ENCODE peak calls at places on chromosomes 1 and 21, in ten cellular contexts. One of them, this sample, is unnamed.

GRCh38 chr1:94246692-94247145 is 9.3 kb upstream of the ARHGAP29 start:
- DNase-seq in HuH-7.5: no peak
- DNase-seq in ACHN: peak
- DNase-seq in iris pigment epithelial cell: no peak
- DNase-seq in activated CD4-positive, alpha-beta T cell treated with anti-CD3 and anti-CD28 coated beads, Interleukin-2, amount 50 U/mL, for 48 hours: no peak
- DNase-seq in activated T-helper 1 cell treated with Interleukin-2 at 50 U/mL for 16 hours: no peak
- DNase-seq in GM13976: no peak
- DNase-seq in fibroblast of lung: no peak
- DNase-seq in stimulated activated CD8-positive, alpha-beta memory T cell treated with anti-CD3 and anti-CD28 coated beads, Interleukin-15, amount 100 ng/mL, for 24 hours: no peak
- DNase-seq in tibial nerve: no peak
- DNase-seq in this sample: no peak

GRCh38 chr1:33433509-33434362 is 2.8 kb upstream of the PHC2 start:
- DNase-seq in HuH-7.5: no peak
- DNase-seq in ACHN: peak
- DNase-seq in iris pigment epithelial cell: peak
- DNase-seq in activated CD4-positive, alpha-beta T cell treated with anti-CD3 and anti-CD28 coated beads, Interleukin-2, amount 50 U/mL, for 48 hours: no peak
- DNase-seq in activated T-helper 1 cell treated with Interleukin-2 at 50 U/mL for 16 hours: no peak
- DNase-seq in GM13976: no peak
- DNase-seq in fibroblast of lung: peak
- DNase-seq in stimulated activated CD8-positive, alpha-beta memory T cell treated with anti-CD3 and anti-CD28 coated beads, Interleukin-15, amount 100 ng/mL, for 24 hours: no peak
- DNase-seq in tibial nerve: peak
- DNase-seq in this sample: no peak

GRCh38 chr1:50531027-50531426 is 107.8 kb upstream of the DMRTA2 start:
- DNase-seq in HuH-7.5: no peak
- DNase-seq in ACHN: no peak
- DNase-seq in iris pigment epithelial cell: no peak
- DNase-seq in activated CD4-positive, alpha-beta T cell treated with anti-CD3 and anti-CD28 coated beads, Interleukin-2, amount 50 U/mL, for 48 hours: no peak
- DNase-seq in activated T-helper 1 cell treated with Interleukin-2 at 50 U/mL for 16 hours: no peak
- DNase-seq in GM13976: no peak
- DNase-seq in fibroblast of lung: no peak
- DNase-seq in stimulated activated CD8-positive, alpha-beta memory T cell treated with anti-CD3 and anti-CD28 coated beads, Interleukin-15, amount 100 ng/mL, for 24 hours: no peak
- DNase-seq in tibial nerve: no peak
- DNase-seq in this sample: no peak

GRCh38 chr1:171472183-171472647 is 13.1 kb upstream of the PRRC2C start:
- DNase-seq in HuH-7.5: no peak
- DNase-seq in ACHN: peak
- DNase-seq in iris pigment epithelial cell: no peak
- DNase-seq in activated CD4-positive, alpha-beta T cell treated with anti-CD3 and anti-CD28 coated beads, Interleukin-2, amount 50 U/mL, for 48 hours: no peak
- DNase-seq in activated T-helper 1 cell treated with Interleukin-2 at 50 U/mL for 16 hours: no peak
- DNase-seq in GM13976: no peak
- DNase-seq in fibroblast of lung: no peak
- DNase-seq in stimulated activated CD8-positive, alpha-beta memory T cell treated with anti-CD3 and anti-CD28 coated beads, Interleukin-15, amount 100 ng/mL, for 24 hours: no peak
- DNase-seq in tibial nerve: no peak
- DNase-seq in this sample: no peak

GRCh38 chr1:200237066-200237465 is 172.8 kb downstream of the ZNF281 start:
- DNase-seq in HuH-7.5: no peak
- DNase-seq in ACHN: no peak
- DNase-seq in iris pigment epithelial cell: no peak
- DNase-seq in activated CD4-positive, alpha-beta T cell treated with anti-CD3 and anti-CD28 coated beads, Interleukin-2, amount 50 U/mL, for 48 hours: no peak
- DNase-seq in activated T-helper 1 cell treated with Interleukin-2 at 50 U/mL for 16 hours: no peak
- DNase-seq in GM13976: no peak
- DNase-seq in fibroblast of lung: no peak
- DNase-seq in stimulated activated CD8-positive, alpha-beta memory T cell treated with anti-CD3 and anti-CD28 coated beads, Interleukin-15, amount 100 ng/mL, for 24 hours: no peak
- DNase-seq in tibial nerve: no peak
- DNase-seq in this sample: no peak

GRCh38 chr21:33289199-33289819 is 23.1 kb downstream of the IL10RB start:
- DNase-seq in HuH-7.5: no peak
- DNase-seq in ACHN: no peak
- DNase-seq in iris pigment epithelial cell: peak
- DNase-seq in activated CD4-positive, alpha-beta T cell treated with anti-CD3 and anti-CD28 coated beads, Interleukin-2, amount 50 U/mL, for 48 hours: no peak
- DNase-seq in activated T-helper 1 cell treated with Interleukin-2 at 50 U/mL for 16 hours: no peak
- DNase-seq in GM13976: no peak
- DNase-seq in fibroblast of lung: no peak
- DNase-seq in stimulated activated CD8-positive, alpha-beta memory T cell treated with anti-CD3 and anti-CD28 coated beads, Interleukin-15, amount 100 ng/mL, for 24 hours: no peak
- DNase-seq in tibial nerve: no peak
- DNase-seq in this sample: no peak

GRCh38 chr1:34786521-34787325 is 5.7 kb downstream of the GJB3 start:
- DNase-seq in HuH-7.5: peak
- DNase-seq in ACHN: peak
- DNase-seq in iris pigment epithelial cell: peak
- DNase-seq in activated CD4-positive, alpha-beta T cell treated with anti-CD3 and anti-CD28 coated beads, Interleukin-2, amount 50 U/mL, for 48 hours: peak
- DNase-seq in activated T-helper 1 cell treated with Interleukin-2 at 50 U/mL for 16 hours: peak
- DNase-seq in GM13976: peak
- DNase-seq in fibroblast of lung: peak
- DNase-seq in stimulated activated CD8-positive, alpha-beta memory T cell treated with anti-CD3 and anti-CD28 coated beads, Interleukin-15, amount 100 ng/mL, for 24 hours: peak
- DNase-seq in tibial nerve: peak
- DNase-seq in this sample: no peak

GRCh38 chr1:41236781-41237180 is 5.3 kb downstream of the SCMH1 start:
- DNase-seq in HuH-7.5: no peak
- DNase-seq in ACHN: no peak
- DNase-seq in iris pigment epithelial cell: no peak
- DNase-seq in activated CD4-positive, alpha-beta T cell treated with anti-CD3 and anti-CD28 coated beads, Interleukin-2, amount 50 U/mL, for 48 hours: no peak
- DNase-seq in activated T-helper 1 cell treated with Interleukin-2 at 50 U/mL for 16 hours: no peak
- DNase-seq in GM13976: no peak
- DNase-seq in fibroblast of lung: no peak
- DNase-seq in stimulated activated CD8-positive, alpha-beta memory T cell treated with anti-CD3 and anti-CD28 coated beads, Interleukin-15, amount 100 ng/mL, for 24 hours: no peak
- DNase-seq in tibial nerve: no peak
- DNase-seq in this sample: no peak

GRCh38 chr1:173062156-173062938 is 11.6 kb upstream of the TNFSF18 start:
- DNase-seq in HuH-7.5: no peak
- DNase-seq in ACHN: no peak
- DNase-seq in iris pigment epithelial cell: peak
- DNase-seq in activated CD4-positive, alpha-beta T cell treated with anti-CD3 and anti-CD28 coated beads, Interleukin-2, amount 50 U/mL, for 48 hours: no peak
- DNase-seq in activated T-helper 1 cell treated with Interleukin-2 at 50 U/mL for 16 hours: no peak
- DNase-seq in GM13976: no peak
- DNase-seq in fibroblast of lung: peak
- DNase-seq in stimulated activated CD8-positive, alpha-beta memory T cell treated with anti-CD3 and anti-CD28 coated beads, Interleukin-15, amount 100 ng/mL, for 24 hours: no peak
- DNase-seq in tibial nerve: no peak
- DNase-seq in this sample: no peak

GRCh38 chr21:39006653-39007417 is 176.4 kb downstream of the PSMG1 start:
- DNase-seq in HuH-7.5: no peak
- DNase-seq in ACHN: no peak
- DNase-seq in iris pigment epithelial cell: no peak
- DNase-seq in activated CD4-positive, alpha-beta T cell treated with anti-CD3 and anti-CD28 coated beads, Interleukin-2, amount 50 U/mL, for 48 hours: no peak
- DNase-seq in activated T-helper 1 cell treated with Interleukin-2 at 50 U/mL for 16 hours: no peak
- DNase-seq in GM13976: no peak
- DNase-seq in fibroblast of lung: peak
- DNase-seq in stimulated activated CD8-positive, alpha-beta memory T cell treated with anti-CD3 and anti-CD28 coated beads, Interleukin-15, amount 100 ng/mL, for 24 hours: no peak
- DNase-seq in tibial nerve: peak
- DNase-seq in this sample: no peak

GRCh38 chr1:233244183-233244582 is 51.3 kb downstream of the PCNX2 start:
- DNase-seq in HuH-7.5: no peak
- DNase-seq in ACHN: no peak
- DNase-seq in iris pigment epithelial cell: peak
- DNase-seq in activated CD4-positive, alpha-beta T cell treated with anti-CD3 and anti-CD28 coated beads, Interleukin-2, amount 50 U/mL, for 48 hours: no peak
- DNase-seq in activated T-helper 1 cell treated with Interleukin-2 at 50 U/mL for 16 hours: no peak
- DNase-seq in GM13976: no peak
- DNase-seq in fibroblast of lung: peak
- DNase-seq in stimulated activated CD8-positive, alpha-beta memory T cell treated with anti-CD3 and anti-CD28 coated beads, Interleukin-15, amount 100 ng/mL, for 24 hours: no peak
- DNase-seq in tibial nerve: no peak
- DNase-seq in this sample: no peak

GRCh38 chr1:25126568-25126967 is 105.7 kb downstream of the SYF2 start:
- DNase-seq in HuH-7.5: no peak
- DNase-seq in ACHN: no peak
- DNase-seq in iris pigment epithelial cell: no peak
- DNase-seq in activated CD4-positive, alpha-beta T cell treated with anti-CD3 and anti-CD28 coated beads, Interleukin-2, amount 50 U/mL, for 48 hours: no peak
- DNase-seq in activated T-helper 1 cell treated with Interleukin-2 at 50 U/mL for 16 hours: no peak
- DNase-seq in GM13976: no peak
- DNase-seq in fibroblast of lung: no peak
- DNase-seq in stimulated activated CD8-positive, alpha-beta memory T cell treated with anti-CD3 and anti-CD28 coated beads, Interleukin-15, amount 100 ng/mL, for 24 hours: no peak
- DNase-seq in tibial nerve: no peak
- DNase-seq in this sample: no peak

GRCh38 chr1:94245747-94246438 is 8.5 kb upstream of the ARHGAP29 start:
- DNase-seq in HuH-7.5: no peak
- DNase-seq in ACHN: no peak
- DNase-seq in iris pigment epithelial cell: peak
- DNase-seq in activated CD4-positive, alpha-beta T cell treated with anti-CD3 and anti-CD28 coated beads, Interleukin-2, amount 50 U/mL, for 48 hours: no peak
- DNase-seq in activated T-helper 1 cell treated with Interleukin-2 at 50 U/mL for 16 hours: no peak
- DNase-seq in GM13976: no peak
- DNase-seq in fibroblast of lung: no peak
- DNase-seq in stimulated activated CD8-positive, alpha-beta memory T cell treated with anti-CD3 and anti-CD28 coated beads, Interleukin-15, amount 100 ng/mL, for 24 hours: no peak
- DNase-seq in tibial nerve: no peak
- DNase-seq in this sample: no peak

GRCh38 chr21:36355868-36356267 is 29.3 kb upstream of the CHAF1B start:
- DNase-seq in HuH-7.5: no peak
- DNase-seq in ACHN: no peak
- DNase-seq in iris pigment epithelial cell: no peak
- DNase-seq in activated CD4-positive, alpha-beta T cell treated with anti-CD3 and anti-CD28 coated beads, Interleukin-2, amount 50 U/mL, for 48 hours: no peak
- DNase-seq in activated T-helper 1 cell treated with Interleukin-2 at 50 U/mL for 16 hours: no peak
- DNase-seq in GM13976: no peak
- DNase-seq in fibroblast of lung: no peak
- DNase-seq in stimulated activated CD8-positive, alpha-beta memory T cell treated with anti-CD3 and anti-CD28 coated beads, Interleukin-15, amount 100 ng/mL, for 24 hours: no peak
- DNase-seq in tibial nerve: no peak
- DNase-seq in this sample: no peak

This sample was measured in T-helper 17 cell.